ENCODE peak calls at places on chromosomes 3 and 15, in six cellular contexts. C is tibial artery, J is fibroblast of pulmonary artery, K is A549, G is HL-60, M is PC-9. D is an unnamed sample.
A peak's percentile ranks its signal among the peaks of the same experiment; 100 is the strongest.

GRCh38 chr15:40118473-40118872 is 9.8 kb upstream of the BMF start:
- DNase-seq in G (no peak), K (no peak), C (no peak), J (no peak), M (peak; percentile 72), D (no peak)

GRCh38 chr3:30282052-30282708 is 324.2 kb upstream of the TGFBR2 start:
- DNase-seq in M (no peak), K (peak; percentile 66), J (peak; percentile 87), G (no peak), C (no peak), D (no peak)

GRCh38 chr3:70658779-70659310 is 346.4 kb upstream of the MDFIC2 start:
- DNase-seq in C (no peak), M (no peak), J (no peak), K (no peak), G (no peak), D (no peak)

GRCh38 chr3:169146866-169147245 is 516.7 kb downstream of the MECOM start:
- DNase-seq in C (no peak), K (no peak), M (no peak), G (no peak), J (no peak), D (no peak)

GRCh38 chr3:46959169-46959515 is 17.4 kb downstream of the CCDC12 start:
- DNase-seq in G (no peak), M (no peak), K (no peak), J (no peak), C (no peak), D (no peak)

GRCh38 chr3:50189274-50189673 is 2.1 kb upstream of the GNAT1 start:
- DNase-seq in G (no peak), M (peak; percentile 41), K (peak; percentile 73), C (peak; percentile 75), J (peak; percentile 90), D (peak; percentile 44)

GRCh38 chr3:186251948-186252619 is 110.0 kb downstream of the DGKG start:
- DNase-seq in M (no peak), K (no peak), G (no peak), J (no peak), C (no peak), D (no peak)

GRCh38 chr15:40372966-40373365 is 9.6 kb upstream of the KNSTRN start:
- DNase-seq in G (no peak), C (no peak), J (peak; percentile 18), M (no peak), K (no peak), D (no peak)

GRCh38 chr3:20575153-20575552 is 389.1 kb upstream of the SGO1 start:
- DNase-seq in C (no peak), M (no peak), K (no peak), J (peak; percentile 74), G (no peak), D (no peak)

GRCh38 chr3:158430448-158430847 is 140.5 kb upstream of the MLF1 start:
- DNase-seq in C (no peak), J (peak; percentile 10), K (no peak), G (no peak), M (no peak), D (no peak)

GRCh38 chr3:176577462-176577861 is 619.8 kb downstream of the TBL1XR1 start:
- DNase-seq in G (no peak), J (no peak), M (no peak), C (no peak), K (no peak), D (no peak)

GRCh38 chr3:143757691-143758090 is 90.6 kb downstream of the SLC9A9 start:
- DNase-seq in G (no peak), K (no peak), C (no peak), M (no peak), J (no peak), D (no peak)

GRCh38 chr3:143764840-143765239 is 83.4 kb downstream of the SLC9A9 start:
- DNase-seq in C (no peak), G (no peak), K (no peak), J (no peak), M (no peak), D (no peak)

GRCh38 chr3:143769663-143770062 is 78.6 kb downstream of the SLC9A9 start:
- DNase-seq in C (no peak), J (peak; percentile 75), M (no peak), K (no peak), G (no peak), D (no peak)

DNA sequence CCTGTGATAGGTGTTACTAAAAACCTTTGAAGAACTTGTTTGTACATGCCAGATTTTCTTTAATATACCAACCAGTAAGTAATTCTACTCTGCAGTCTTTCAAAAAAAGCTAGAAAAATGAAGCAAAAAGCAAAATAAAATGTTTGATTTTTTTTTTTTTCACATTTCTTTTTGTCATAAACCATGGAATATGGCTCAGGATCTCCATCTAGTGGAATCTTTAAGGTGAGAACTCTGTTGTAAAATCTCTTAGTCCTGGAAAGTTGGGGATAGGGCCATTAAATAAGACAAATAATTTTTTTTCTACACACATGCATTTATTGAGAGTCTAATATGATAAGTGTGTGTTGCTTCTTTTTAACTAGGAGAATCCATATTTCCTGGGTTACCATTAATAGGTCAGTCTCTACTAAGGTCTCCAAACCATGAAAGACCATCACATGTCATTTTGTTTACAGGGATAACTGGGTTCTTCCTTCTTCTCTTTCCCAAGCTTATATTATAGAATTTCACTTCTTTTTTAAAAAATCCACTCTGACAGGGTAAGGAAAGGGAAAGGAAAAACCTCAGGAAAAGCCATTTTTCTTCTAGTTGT is 84.6 kb downstream of the SLC9A9 start:
- DNase-seq in M (no peak), C (no peak), G (no peak), J (peak; percentile 45), K (peak; percentile 4), D (no peak)
- TF ChIP-seq CTCF in M (peak; percentile 52), C (peak; percentile 9), G (no peak), J (peak; percentile 48), K (peak; percentile 21), D (peak; percentile 29)

GRCh38 chr3:43893721-43894120 is 203.0 kb downstream of the ABHD5 start:
- DNase-seq in J (no peak), M (no peak), C (no peak), K (peak; percentile 42), G (no peak), D (no peak)
- H3K4me3 ChIP-seq in J (peak overlapping the region; percentile 50), M (peak overlapping the region; percentile 52), C (peak overlapping the region; percentile 56), K (peak overlapping the region; percentile 42), G (peak overlapping the region; percentile 40), D (no peak overlapping the region)

DNA sequence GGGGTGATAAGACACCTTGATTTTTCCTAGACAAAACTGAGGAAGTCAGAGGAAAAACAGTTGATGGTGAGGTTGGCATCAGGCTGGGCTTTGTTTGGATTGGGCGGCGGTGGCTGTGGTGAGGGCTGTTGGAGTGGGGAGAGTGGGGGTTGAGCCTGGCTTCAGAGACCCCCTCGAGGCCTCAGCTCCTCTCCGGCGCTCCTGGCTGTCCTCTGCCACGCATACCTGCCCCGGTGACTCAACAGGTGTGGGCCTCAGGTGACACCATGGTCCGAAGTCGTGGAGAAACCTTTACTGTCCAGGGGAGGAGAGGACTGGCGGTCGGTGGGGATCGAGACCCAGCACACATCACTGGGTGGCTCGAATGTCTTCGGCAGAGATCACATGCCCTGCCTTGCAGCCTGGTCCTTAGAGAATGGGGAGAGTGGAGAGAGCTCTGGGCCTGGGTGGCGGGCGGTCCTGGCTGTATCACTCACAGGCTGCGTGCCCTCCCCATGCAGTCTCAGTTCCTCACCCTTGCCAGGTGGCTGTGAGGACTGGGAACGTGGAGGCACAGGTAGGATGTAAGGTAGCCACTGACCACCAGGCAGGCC is 2.6 kb downstream of the APBA2 start:
- DNase-seq in J (no peak), K (no peak), C (no peak), G (no peak), M (no peak), D (no peak)
- TF ChIP-seq CTCF in J (no peak), K (no peak), C (no peak), G (no peak), M (no peak), D (no peak)

GRCh38 chr3:129599607-129600006 is 6.9 kb downstream of the PLXND1 start:
- DNase-seq in C (peak; percentile 77), K (peak; percentile 47), M (no peak), J (peak; percentile 85), G (peak; percentile 80), D (no peak)
- H3K4me3 ChIP-seq in C (peak overlapping the region; percentile 2), K (no peak overlapping the region), M (no peak overlapping the region), J (no peak overlapping the region), G (no peak overlapping the region), D (no peak overlapping the region)

DNA sequence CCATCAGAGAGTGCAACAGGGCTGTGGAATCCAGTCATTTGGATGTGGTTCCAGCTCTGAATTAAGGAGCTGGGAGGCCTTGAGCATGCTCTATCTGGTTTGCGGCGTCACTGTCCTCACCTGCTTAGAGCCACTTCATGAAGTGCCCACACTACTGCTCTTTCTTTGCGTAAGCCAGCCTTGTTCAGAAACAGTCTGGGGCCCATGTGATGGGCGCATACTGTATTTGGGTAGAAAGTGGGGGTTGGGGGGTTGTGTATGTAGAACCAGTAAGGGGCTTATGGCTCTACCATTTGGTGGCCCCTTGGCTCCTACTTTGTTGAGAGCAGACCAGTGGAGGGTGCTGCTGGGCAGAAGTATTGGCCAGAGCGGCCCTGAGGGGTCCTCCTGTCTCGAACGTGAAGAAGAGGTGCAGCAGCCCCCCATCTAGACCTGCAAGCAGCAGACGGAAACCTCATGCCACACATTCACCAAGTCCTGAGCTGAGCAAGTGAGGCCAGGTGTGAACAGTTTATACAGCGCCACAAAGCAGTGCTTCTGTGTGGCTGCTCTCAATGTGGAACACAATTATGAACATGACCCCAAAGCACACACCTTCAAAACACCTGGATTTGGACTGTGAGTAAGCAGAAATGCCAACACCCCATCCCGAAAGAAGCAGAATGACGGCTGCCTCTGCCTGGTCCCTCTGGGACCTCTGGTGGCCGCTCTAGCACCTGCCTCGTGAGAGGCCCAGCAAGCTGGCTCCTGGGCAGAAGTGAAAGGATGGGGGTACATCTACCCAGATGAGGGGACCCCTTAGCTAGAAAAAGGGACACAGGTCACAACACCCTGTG is 26.6 kb downstream of the SRPRB start:
- DNase-seq in M (no peak), K (no peak), C (no peak), J (no peak), G (no peak), D (no peak)
- TF ChIP-seq CTCF in M (peak; percentile 26), K (peak; percentile 6), C (no peak), J (no peak), G (no peak), D (no peak)

D was measured in LNCaP clone FGC.